ENCODE peak calls at places on chromosomes 5 and 9, in six cellular contexts. O is posterior vena cava; V is stimulated activated CD8-positive, alpha-beta memory T cell treated with anti-CD3 and anti-CD28 coated beads, Interleukin-15, amount 100 ng/mL, for 4 hours; X is CD4-positive, alpha-beta T cell; L is NCI-H2171; Q is anterior cingulate cortex. D is an unnamed sample.
A peak's percentile ranks its signal among the peaks of the same experiment; 100 is the strongest.

GRCh38 chr9:132242621-132243155 is 80.8 kb downstream of the NTNG2 start:
- DNase-seq in L (no peak), O (no peak), X (no peak), Q (no peak), V (no peak), D (no peak)

GRCh38 chr5:149667084-149667826 is 62.9 kb upstream of the PPARGC1B start:
- DNase-seq in L (no peak), O (no peak), V (no peak), X (no peak), Q (no peak), D (no peak)

GRCh38 chr5:59656351-59657254 is 236.9 kb downstream of the PDE4D start:
- DNase-seq in O (no peak), Q (no peak), L (no peak), X (no peak), V (no peak), D (no peak)

GRCh38 chr9:72292184-72292787 is 72.7 kb downstream of the ZFAND5 start:
- DNase-seq in Q (no peak), L (peak; percentile 3), X (no peak), V (no peak), O (no peak), D (no peak)

GRCh38 chr5:74040811-74041491 is 415.0 kb downstream of the ARHGEF28 start:
- DNase-seq in X (no peak), O (no peak), V (no peak), L (no peak), Q (no peak), D (no peak)

GRCh38 chr5:92207156-92207555 is 824.0 kb upstream of the ARRDC3 start:
- DNase-seq in V (no peak), O (no peak), L (no peak), X (no peak), Q (no peak), D (no peak)

GRCh38 chr5:9661316-9662015 is 31.3 kb upstream of the TAS2R1 start:
- DNase-seq in O (no peak), V (no peak), L (no peak), X (no peak), Q (no peak), D (no peak)

GRCh38 chr9:123425836-123426365 is 69.9 kb downstream of the CRB2 start:
- DNase-seq in V (no peak), O (peak; percentile 37), Q (no peak), L (no peak), X (no peak), D (no peak)

GRCh38 chr5:1500411-1501091 is 23.2 kb downstream of the LPCAT1 start:
- DNase-seq in V (no peak), X (no peak), L (no peak), O (peak; percentile 91), Q (peak; percentile 59), D (no peak)

GRCh38 chr9:94681508-94681907 is 42.2 kb upstream of the FBP1 start:
- DNase-seq in X (peak; percentile 39), O (peak; percentile 91), Q (peak; percentile 73), L (peak; percentile 38), V (peak; percentile 18), D (no peak)

GRCh38 chr9:90169490-90169889 is 473.1 kb downstream of the DIRAS2 start:
- DNase-seq in Q (no peak), X (no peak), O (no peak), L (no peak), V (no peak), D (no peak)

GRCh38 chr9:107438211-107439030 is 51.1 kb downstream of the KLF4 start:
- DNase-seq in O (no peak), L (no peak), V (no peak), Q (no peak), X (no peak), D (no peak)

GRCh38 chr5:159041754-159042153 is 58.0 kb downstream of the EBF1 start:
- DNase-seq in O (no peak), Q (no peak), V (no peak), X (no peak), L (no peak), D (no peak)

GRCh38 chr9:77802512-77803293 is 154.6 kb upstream of the GNA14 start:
- DNase-seq in X (no peak), L (no peak), Q (no peak), O (no peak), V (no peak), D (no peak)

GRCh38 chr9:7827792-7828191 is 28.2 kb upstream of the DMAC1 start:
- DNase-seq in V (no peak), O (no peak), L (no peak), X (no peak), Q (no peak), D (no peak)

GRCh38 chr5:81829242-81829641 is 78.3 kb upstream of the SSBP2 start:
- DNase-seq in X (no peak), Q (no peak), V (no peak), L (no peak), O (no peak), D (no peak)

GRCh38 chr5:168422431-168422830 is 63.8 kb upstream of the RARS1 start:
- DNase-seq in V (no peak), Q (no peak), L (no peak), X (no peak), O (no peak), D (no peak)

GRCh38 chr5:93462916-93463315 is 118.1 kb downstream of the NR2F1-AS1 start:
- DNase-seq in Q (no peak), X (no peak), V (no peak), O (no peak), L (no peak), D (no peak)

GRCh38 chr9:14349141-14349817 is 35.3 kb upstream of the NFIB start:
- DNase-seq in O (no peak), X (no peak), V (no peak), Q (peak; percentile 44), L (no peak), D (no peak)

GRCh38 chr5:179287071-179287470 is 58.2 kb downstream of the ADAMTS2 start:
- DNase-seq in V (no peak), Q (no peak), L (no peak), X (no peak), O (peak; percentile 74), D (no peak)

GRCh38 chr5:11719888-11720481 is 184.3 kb downstream of the CTNND2 start:
- DNase-seq in L (peak; percentile 40), V (no peak), Q (peak; percentile 39), O (no peak), X (no peak), D (no peak)

GRCh38 chr5:124007675-124008398 is 495.9 kb downstream of the CSNK1G3 start:
- DNase-seq in O (no peak), L (no peak), V (no peak), Q (no peak), X (no peak), D (no peak)

GRCh38 chr5:33997331-33997983 is 10.4 kb downstream of the AMACR start:
- DNase-seq in Q (peak; percentile 23), X (no peak), L (peak; percentile 30), O (peak; percentile 89), V (no peak), D (peak; percentile 82)

GRCh38 chr9:126033956-126034355 is 286.8 kb downstream of the PBX3 start:
- DNase-seq in O (no peak), Q (no peak), V (no peak), L (no peak), X (no peak), D (no peak)

GRCh38 chr9:122368642-122369041 is 2.2 kb upstream of the PTGS1 start:
- DNase-seq in V (no peak), X (no peak), Q (no peak), L (no peak), O (no peak), D (no peak)

GRCh38 chr9:86043999-86044398 is 55.4 kb downstream of the GOLM1 start:
- DNase-seq in X (no peak), V (no peak), L (no peak), Q (no peak), O (no peak), D (no peak)